ENCODE peak calls at places on chromosomes 1 and 21, in four cellular contexts. C is PC-3; N is sciatic nerve; F is activated CD8-positive, alpha-beta memory T cell treated with anti-CD3 and anti-CD28 coated beads, Interleukin-2, amount 10 ng/mL, durations not matched to agents 7 days and 5 days. R is an unnamed sample.

GRCh38 chr1:22321917-22322316 is 129.7 kb upstream of the ZBTB40 start:
- ATAC-seq in N (no peak), F (no peak), C (no peak), R (no peak)

GRCh38 chr1:213388199-213388598 is 337.2 kb downstream of the RPS6KC1 start:
- ATAC-seq in N (no peak), C (no peak), F (no peak), R (no peak)

GRCh38 chr1:221074325-221074724 is 195.1 kb downstream of the HLX start:
- ATAC-seq in C (no peak), F (no peak), N (no peak), R (no peak)

GRCh38 chr1:195238313-195238712 is 1369.9 kb downstream of the KCNT2 start:
- ATAC-seq in C (no peak), F (no peak), N (peak), R (no peak)

GRCh38 chr1:47555307-47555706 is 117.5 kb downstream of the FOXD2 start:
- ATAC-seq in F (no peak), C (no peak), N (no peak), R (no peak)

GRCh38 chr1:8733463-8733862 is 84.0 kb downstream of the RERE start:
- ATAC-seq in N (no peak), C (peak), F (no peak), R (no peak)

GRCh38 chr1:45037456-45037855 is 25.4 kb downstream of the UROD start:
- ATAC-seq in C (peak), N (no peak), F (peak), R (no peak)

GRCh38 chr1:154873321-154873950 is 3.4 kb upstream of the KCNN3 start:
- ATAC-seq in C (no peak), N (no peak), F (no peak), R (no peak)

GRCh38 chr1:20028125-20028524 is 41.9 kb upstream of the PLA2G5 start:
- ATAC-seq in F (no peak), N (no peak), C (no peak), R (no peak)

GRCh38 chr21:42118121-42118795 is 47.1 kb downstream of the UMODL1 start:
- ATAC-seq in N (no peak), F (no peak), C (no peak), R (no peak)

GRCh38 chr1:161054805-161055204 is 9.0 kb upstream of the USF1 start:
- ATAC-seq in N (no peak), F (no peak), C (no peak), R (no peak)

GRCh38 chr1:234730110-234730509 is 120.1 kb upstream of the IRF2BP2 start:
- ATAC-seq in F (no peak), N (no peak), C (no peak), R (no peak)

GRCh38 chr21:36968414-36968813 is 1.9 kb upstream of the HLCS start:
- ATAC-seq in N (no peak), C (no peak), F (no peak), R (no peak)

GRCh38 chr1:95207223-95207935 is 26.6 kb upstream of the RWDD3 start:
- ATAC-seq in C (no peak), N (no peak), F (no peak), R (no peak)

GRCh38 chr1:21927531-21928237 is 9.4 kb downstream of the HSPG2 start:
- ATAC-seq in N (peak), F (no peak), C (no peak), R (peak)